ENCODE peak calls at places on chromosomes 12 and 14, in six cellular contexts. V is psoas muscle; O is upper lobe of right lung; Q is neural progenitor cell; X is colonic mucosa; U is CD8-positive, alpha-beta T cell. G is an unnamed sample. For H3K27me3, the result is how much of the 10 kb centered on the place peaks cover.

GRCh38 chr12:131922772-131923171 is 6.3 kb upstream of the PUS1 start:
- DNase-seq in V (no peak), O (no peak), Q (no peak), X (no peak), U (no peak), G (no peak)

GRCh38 chr14:101112351-101113107 is 209.0 kb upstream of the RTL1 start:
- DNase-seq in V (peak), O (no peak), Q (no peak), X (peak), U (no peak), G (no peak)

GRCh38 chr12:21509768-21510167 is 8.2 kb downstream of the GOLT1B start:
- DNase-seq in V (no peak), O (no peak), Q (no peak), X (no peak), U (no peak), G (no peak)

GRCh38 chr12:46788247-46788887 is 37.4 kb downstream of the SLC38A4 start:
- DNase-seq in V (no peak), O (no peak), Q (no peak), X (no peak), U (no peak), G (no peak)

GRCh38 chr14:95891742-95892141 is 15.1 kb downstream of the TUNAR start:
- DNase-seq in V (no peak), O (no peak), Q (no peak), X (no peak), U (no peak), G (peak)

GRCh38 chr12:47882796-47883546 is 21.8 kb downstream of the VDR start:
- DNase-seq in V (no peak), O (peak), Q (no peak), X (peak), U (peak), G (no peak)

GRCh38 chr12:79690156-79690605 is 583 bp downstream of the PAWR start:
- DNase-seq in V (peak), O (no peak), Q (peak), X (no peak), U (no peak), G (no peak)

GRCh38 chr12:104121001-104121400 is 17.0 kb downstream of the NFYB start:
- DNase-seq in V (no peak), O (no peak), Q (no peak), X (no peak), U (no peak), G (peak)

GRCh38 chr14:31886161-31886835 is 190.8 kb upstream of the ARHGAP5 start:
- DNase-seq in V (no peak), O (no peak), Q (no peak), X (no peak), U (no peak), G (no peak)

GRCh38 chr12:95224202-95225170 is 6.9 kb downstream of the VEZT start:
- DNase-seq in V (no peak), O (no peak), Q (no peak), X (no peak), U (no peak), G (no peak)

GRCh38 chr14:51533160-51533559 is 118.5 kb upstream of the FRMD6 start:
- DNase-seq in V (no peak), O (no peak), Q (no peak), X (no peak), U (no peak), G (peak)

GRCh38 chr12:6607751-6608591 is 792 bp upstream of the CHD4 start:
- DNase-seq in V (peak), O (no peak), Q (peak), X (peak), U (peak), G (no peak)

GRCh38 chr12:2092890-2093289 is 40.1 kb downstream of the CACNA1C start:
- DNase-seq in V (no peak), O (peak), Q (no peak), X (no peak), U (no peak), G (no peak)

GRCh38 chr12:105272814-105273416 is 36.9 kb upstream of the APPL2 start:
- DNase-seq in V (no peak), O (no peak), Q (no peak), X (no peak), U (no peak), G (no peak)

GRCh38 chr12:131770120-131770519 is 58.1 kb upstream of the MMP17 start:
- DNase-seq in V (no peak), O (no peak), Q (no peak), X (no peak), U (no peak), G (no peak)

GRCh38 chr12:103800252-103800771 is 40.7 kb downstream of the NT5DC3 start:
- DNase-seq in V (peak), O (no peak), Q (no peak), X (peak), U (no peak), G (no peak)

GRCh38 chr12:116015525-116015924 is 262.0 kb downstream of the MED13L start:
- DNase-seq in V (no peak), O (no peak), Q (peak), X (no peak), U (no peak), G (peak)

GRCh38 chr14:105177082-105177481 is 4.0 kb downstream of the NUDT14 start:
- DNase-seq in V (peak), O (no peak), Q (no peak), X (no peak), U (no peak), G (no peak)

GRCh38 chr12:59944177-59944576 is 348.3 kb downstream of the SLC16A7 start:
- DNase-seq in V (no peak), O (no peak), Q (no peak), X (no peak), U (no peak), G (no peak)

GRCh38 chr12:53928054-53928879 is 10.4 kb upstream of the HOXC13 start:
- DNase-seq in V (peak), O (no peak), Q (no peak), X (no peak), U (no peak), G (no peak)

GRCh38 chr12:102454808-102455760 is 25.3 kb downstream of the IGF1 start:
- DNase-seq in V (no peak), O (no peak), Q (no peak), X (no peak), U (no peak), G (peak)

GRCh38 chr14:76926521-76927251 is 100.5 kb downstream of the LRRC74A start:
- DNase-seq in V (peak), O (no peak), Q (peak), X (no peak), U (peak), G (no peak)

GRCh38 chr12:34396861-34397590 is 374.7 kb downstream of the ALG10 start:
- DNase-seq in V (peak), O (peak), Q (no peak), X (no peak), U (no peak), G (no peak)

GRCh38 chr12:105982022-105982421 is 156.7 kb downstream of the NUAK1 start:
- DNase-seq in V (no peak), O (peak), Q (no peak), X (no peak), U (no peak), G (no peak)

GRCh38 chr14:104554608-104555401 is 24.8 kb upstream of the C14orf180 start:
- DNase-seq in V (peak), O (peak), Q (no peak), X (no peak), U (no peak), G (no peak)

GRCh38 chr12:132610051-132610759 is at the start of gene LRCOL1:
- DNase-seq in V (peak), O (peak), Q (peak), X (no peak), U (no peak), G (no peak)

GRCh38 chr12:51905507-51906438 is 1.5 kb upstream of the ACVRL1 start:
- DNase-seq in V (peak), O (no peak), Q (no peak), X (peak), U (no peak), G (no peak)

GRCh38 chr14:54864526-54864925 is 38.1 kb downstream of the GCH1 start:
- DNase-seq in V (no peak), O (no peak), Q (no peak), X (no peak), U (no peak), G (no peak)

GRCh38 chr12:106758349-106758951 is 16.0 kb upstream of the RIC8B start:
- DNase-seq in V (peak), O (no peak), Q (no peak), X (peak), U (no peak), G (no peak)

GRCh38 chr14:104299993-104300761 is 161.8 kb downstream of the KIF26A start:
- DNase-seq in V (peak), O (no peak), Q (no peak), X (no peak), U (no peak), G (no peak)

GRCh38 chr12:24256636-24257150 is 307.2 kb upstream of the SOX5 start:
- DNase-seq in V (no peak), O (no peak), Q (peak), X (no peak), U (no peak), G (no peak)

GRCh38 chr14:22524784-22525161 is 64.3 kb downstream of the DAD1 start:
- DNase-seq in V (no peak), O (no peak), Q (no peak), X (no peak), U (no peak), G (no peak)

GRCh38 chr14:75361751-75362433 is 65.9 kb upstream of the JDP2 start:
- DNase-seq in V (peak), O (no peak), Q (no peak), X (no peak), U (no peak), G (no peak)

GRCh38 chr14:102774391-102775153 is 2.7 kb upstream of the TRAF3 start:
- DNase-seq in V (no peak), O (no peak), Q (peak), X (peak), U (peak), G (no peak)

GRCh38 chr14:64541971-64542838 is 1.7 kb downstream of the HSPA2 start:
- DNase-seq in V (no peak), O (no peak), Q (no peak), X (no peak), U (no peak), G (no peak)

GRCh38 chr14:89973234-89973823 is 17.6 kb downstream of the TDP1 start:
- DNase-seq in V (peak), O (no peak), Q (peak), X (peak), U (peak), G (no peak)

GRCh38 chr12:32647275-32647674 is 31.8 kb upstream of the DNM1L start:
- DNase-seq in V (no peak), O (no peak), Q (no peak), X (no peak), U (no peak), G (no peak)

GRCh38 chr14:104228716-104229620 is 90.6 kb downstream of the KIF26A start:
- DNase-seq in V (peak), O (no peak), Q (no peak), X (no peak), U (no peak), G (no peak)

GRCh38 chr14:61566537-61567225 is 128.6 kb upstream of the HIF1A start:
- DNase-seq in V (no peak), O (no peak), Q (no peak), X (no peak), U (no peak), G (no peak)

GRCh38 chr12:62716866-62717477 is 218.0 kb downstream of the PPM1H start:
- DNase-seq in V (no peak), O (no peak), Q (no peak), X (no peak), U (no peak), G (no peak)

GRCh38 chr14:99502989-99503421 is 21.8 kb downstream of the CCNK start:
- DNase-seq in V (no peak), O (peak), Q (peak), X (no peak), U (no peak), G (no peak)
- TF ChIP-seq CTCF in V (no peak), O (no peak), Q (peak), X (no peak), U (no peak), G (no peak)

DNA sequence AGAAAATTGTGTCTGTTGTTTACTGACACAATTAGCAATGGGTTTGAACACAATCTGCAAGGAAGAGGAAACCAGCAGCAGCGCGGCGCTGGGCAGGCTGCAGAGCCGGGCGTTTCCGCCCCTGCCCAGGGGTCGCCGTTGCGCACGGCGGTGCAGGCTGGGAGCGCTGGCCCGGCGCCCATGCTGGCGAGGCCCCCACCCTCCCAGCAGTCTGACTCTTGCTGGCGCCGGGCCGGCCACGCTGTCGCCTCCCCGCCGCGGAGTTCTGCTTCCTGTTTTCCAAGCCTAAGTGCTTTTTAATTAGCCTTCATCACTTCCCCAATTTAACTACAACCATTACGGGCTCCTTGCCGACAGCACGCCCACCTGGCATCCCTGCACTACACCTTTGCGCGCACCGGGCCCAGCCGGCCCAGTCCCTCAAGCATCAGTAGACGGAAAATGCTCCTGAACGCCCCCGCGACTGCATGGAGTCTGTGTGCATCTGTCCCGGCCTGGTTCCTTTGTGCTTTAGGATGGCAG is 212.1 kb downstream of the GXYLT1 start:
- DNase-seq in V (peak), O (peak), Q (peak), X (peak), U (peak), G (no peak)
- H3K4me3 ChIP-seq in V (peak), O (peak), Q (peak), X (peak), U (peak), G (peak)

GRCh38 chr12:114684870-114685273 is 897 bp upstream of the TBX3 start:
- DNase-seq in V (no peak), O (no peak), Q (no peak), X (no peak), U (no peak), G (no peak)

GRCh38 chr12:114685320-114685781 is 1.4 kb upstream of the TBX3 start:
- DNase-seq in V (no peak), O (no peak), Q (peak), X (no peak), U (no peak), G (no peak)

GRCh38 chr12:114683709-114684097 is 272 bp downstream of the TBX3 start:
- DNase-seq in V (no peak), O (no peak), Q (no peak), X (no peak), U (no peak), G (no peak)

GRCh38 chr12:114682920-114683708 is 861 bp downstream of the TBX3 start:
- DNase-seq in V (no peak), O (no peak), Q (peak), X (no peak), U (no peak), G (no peak)

GRCh38 chr12:114684098-114684869 is at the start of gene TBX3:
- DNase-seq in V (peak), O (peak), Q (peak), X (peak), U (no peak), G (peak)
- H3K27me3 ChIP-seq in V (under half), O (half or more), Q (half or more), X (under half), U (under half), G (under half)

GRCh38 chr12:9372202-9372601 is 164.0 kb upstream of the PZP start:
- DNase-seq in V (no peak), O (no peak), Q (peak), X (no peak), U (no peak), G (no peak)
- TF ChIP-seq CTCF in V (peak), O (peak), Q (peak), X (no peak), U (no peak), G (peak)

DNA sequence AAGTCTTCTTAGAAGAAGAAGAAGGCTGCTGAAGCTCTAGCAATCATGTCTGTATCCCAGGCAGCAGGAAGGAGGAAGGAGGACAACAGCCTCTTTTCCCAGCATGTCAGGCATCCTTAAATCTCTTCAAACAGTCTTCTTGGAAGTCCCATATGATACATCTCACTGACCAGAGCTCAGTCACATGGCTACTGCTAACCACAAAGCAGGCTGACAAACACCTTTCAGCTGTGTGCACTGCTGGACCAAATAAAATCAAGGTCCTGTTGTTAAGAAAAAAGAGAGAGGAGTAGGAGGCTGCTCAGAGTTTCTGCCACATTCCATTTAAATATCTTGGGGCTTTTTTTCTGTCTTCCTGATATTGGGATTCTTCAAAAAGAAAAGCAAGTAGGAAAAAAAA is 203.4 kb upstream of the PELI2 start:
- DNase-seq in V (no peak), O (no peak), Q (no peak), X (no peak), U (no peak), G (no peak)
- H3K4me3 ChIP-seq in V (no peak), O (no peak), Q (no peak), X (no peak), U (no peak), G (no peak)

GRCh38 chr12:129700036-129700435 is 203.8 kb downstream of the TMEM132D start:
- DNase-seq in V (no peak), O (no peak), Q (no peak), X (no peak), U (no peak), G (no peak)

GRCh38 chr12:129706716-129707115 is 197.1 kb downstream of the TMEM132D start:
- DNase-seq in V (no peak), O (no peak), Q (no peak), X (no peak), U (no peak), G (no peak)

GRCh38 chr12:129701536-129702165 is 202.2 kb downstream of the TMEM132D start:
- DNase-seq in V (no peak), O (no peak), Q (no peak), X (no peak), U (no peak), G (no peak)

GRCh38 chr12:129704232-129704830 is 199.5 kb downstream of the TMEM132D start:
- DNase-seq in V (no peak), O (no peak), Q (no peak), X (no peak), U (no peak), G (no peak)
- H3K27me3 ChIP-seq in V (under half), O (under half), Q (under half), X (under half), U (under half), G (under half)

DNA sequence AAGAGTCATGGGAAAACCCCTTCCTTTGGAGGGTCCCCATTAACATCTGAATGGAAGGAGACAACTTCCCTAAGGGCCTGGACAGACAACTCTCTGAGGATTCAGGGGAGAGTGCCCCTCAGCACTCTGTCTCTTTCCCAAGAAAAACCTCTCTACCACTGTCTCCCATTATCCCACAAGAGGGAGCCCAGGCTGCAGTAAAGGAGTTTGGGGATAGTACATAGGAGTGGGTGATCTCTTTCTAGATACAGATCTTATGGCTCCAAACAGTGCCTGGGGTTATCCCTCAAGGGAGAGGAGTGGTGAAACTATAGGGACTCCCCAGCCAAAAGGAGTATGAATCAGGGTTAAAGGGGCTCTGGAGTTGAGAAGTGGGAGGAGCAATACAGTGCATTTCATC is 6.1 kb downstream of the WNT10B start:
- DNase-seq in V (no peak), O (no peak), Q (peak), X (no peak), U (no peak), G (no peak)
- TF ChIP-seq CTCF in V (peak), O (no peak), Q (peak), X (no peak), U (no peak), G (peak)

GRCh38 chr12:80702889-80703605 is 4.4 kb upstream of the MYF6 start:
- DNase-seq in V (no peak), O (no peak), Q (no peak), X (no peak), U (no peak), G (peak)
- H3K4me3 ChIP-seq in V (peak), O (no peak), Q (no peak), X (no peak), U (no peak), G (no peak)

DNA sequence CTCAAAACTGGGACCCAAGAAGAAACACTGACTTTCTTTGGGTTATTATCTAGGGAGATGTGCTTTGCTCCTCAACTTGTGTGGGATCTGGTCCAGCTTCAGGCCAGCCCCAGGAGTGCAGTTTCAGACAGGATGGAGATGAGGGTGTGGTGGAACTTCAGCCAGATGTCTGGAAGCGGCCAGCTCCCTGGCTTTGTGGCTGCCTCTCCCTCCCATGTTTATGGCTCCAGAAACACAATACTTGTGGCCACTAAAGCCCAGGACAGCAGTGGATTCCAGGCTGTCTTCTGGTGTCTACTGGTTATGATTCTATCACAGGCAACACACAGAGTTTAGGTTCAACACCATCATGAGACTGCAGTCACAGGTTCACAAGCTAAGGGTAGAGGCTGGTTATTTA is 44.2 kb upstream of the EMP1 start:
- DNase-seq in V (peak), O (no peak), Q (no peak), X (no peak), U (no peak), G (no peak)
- H3K27me3 ChIP-seq in V (under half), O (under half), Q (under half), X (under half), U (under half), G (under half)